ENCODE peak calls at places on chromosomes 7 and 10, in seven cellular contexts. M, K, U, G, L, Y and T are unnamed samples.

GRCh38 chr7:91045626-91046025 is 218.6 kb upstream of the FZD1 start:
- DNase-seq in L (no peak), U (no peak), K (no peak), G (no peak), Y (no peak), M (no peak), T (no peak)

GRCh38 chr7:111672901-111673300 is 110.6 kb upstream of the IMMP2L start:
- DNase-seq in K (no peak), G (no peak), L (no peak), M (no peak), U (no peak), Y (no peak), T (no peak)

GRCh38 chr7:40470817-40471216 is 336.0 kb downstream of the SUGCT start:
- DNase-seq in K (no peak), M (no peak), Y (no peak), U (no peak), G (no peak), L (no peak), T (no peak)

GRCh38 chr10:114930320-114930719 is 7.7 kb upstream of the TRUB1 start:
- DNase-seq in G (no peak), L (no peak), M (no peak), K (no peak), U (no peak), Y (no peak), T (no peak)

GRCh38 chr10:69880301-69881081 is 78.8 kb downstream of the COL13A1 start:
- DNase-seq in U (no peak), K (peak), Y (no peak), G (no peak), M (no peak), L (no peak), T (no peak)

GRCh38 chr10:23172846-23173548 is 19.1 kb upstream of the PTF1A start:
- DNase-seq in U (no peak), L (no peak), Y (no peak), K (peak), G (no peak), M (peak), T (no peak)

GRCh38 chr7:69091476-69091875 is 506.8 kb upstream of the AUTS2 start:
- DNase-seq in K (no peak), Y (no peak), L (no peak), U (no peak), M (no peak), G (no peak), T (no peak)

GRCh38 chr7:100016209-100016901 is 959 bp downstream of the ZKSCAN1 start:
- DNase-seq in K (peak), M (peak), U (no peak), Y (no peak), G (no peak), L (no peak), T (no peak)

GRCh38 chr7:73827568-73828106 is 3.2 kb upstream of the CLDN4 start:
- DNase-seq in U (no peak), M (no peak), G (no peak), Y (peak), K (peak), L (no peak), T (no peak)

GRCh38 chr10:34403512-34403911 is 411.6 kb downstream of the PARD3 start:
- DNase-seq in M (no peak), G (no peak), K (no peak), U (no peak), Y (no peak), L (no peak), T (no peak)

GRCh38 chr7:100171087-100171681 is 2.8 kb upstream of the GAL3ST4 start:
- DNase-seq in U (peak), M (peak), G (no peak), Y (no peak), L (no peak), K (no peak), T (peak)

GRCh38 chr7:135367114-135367513 is 133.5 kb downstream of the STRA8 start:
- DNase-seq in M (no peak), Y (no peak), L (no peak), G (no peak), U (no peak), K (no peak), T (no peak)

GRCh38 chr7:64946772-64947171 is 43.7 kb downstream of the ZNF273 start:
- DNase-seq in L (peak), M (peak), Y (no peak), U (no peak), G (no peak), K (peak), T (no peak)

GRCh38 chr7:130071701-130072622 is 1.6 kb downstream of the KLHDC10 start:
- DNase-seq in G (peak), M (peak), L (peak), U (peak), Y (peak), K (peak), T (no peak)

GRCh38 chr10:22606164-22606614 is 108.2 kb downstream of the PIP4K2A start:
- DNase-seq in M (no peak), G (peak), U (peak), Y (no peak), L (no peak), K (no peak), T (peak)

GRCh38 chr7:64183126-64183742 is 23.8 kb upstream of the ZNF735 start:
- DNase-seq in K (peak), Y (no peak), G (peak), U (peak), M (peak), L (no peak), T (no peak)

GRCh38 chr7:131424219-131424822 is 96.6 kb downstream of the MKLN1 start:
- DNase-seq in K (peak), G (no peak), L (no peak), U (peak), M (peak), Y (peak), T (no peak)

GRCh38 chr7:154853727-154854095 is 149.2 kb downstream of the PAXIP1 start:
- DNase-seq in L (no peak), G (no peak), K (no peak), U (no peak), Y (no peak), M (no peak), T (no peak)

GRCh38 chr7:83936056-83936703 is 258.4 kb downstream of the SEMA3A start:
- DNase-seq in K (peak), L (peak), G (peak), M (peak), U (peak), Y (peak), T (no peak)

GRCh38 chr7:140316165-140316661 is 82.1 kb downstream of the SLC37A3 start:
- DNase-seq in K (no peak), G (no peak), M (peak), L (no peak), U (no peak), Y (peak), T (no peak)

GRCh38 chr7:55062106-55062499 is 43.3 kb downstream of the EGFR start:
- DNase-seq in K (no peak), Y (no peak), U (no peak), G (no peak), M (no peak), L (no peak), T (no peak)

GRCh38 chr7:10116511-10116910 is 857.2 kb upstream of the PHF14 start:
- DNase-seq in G (no peak), L (no peak), Y (no peak), K (no peak), M (no peak), U (no peak), T (no peak)